ENCODE peak calls at places on chromosomes 1 and 21, in nine cellular contexts. V is stimulated activated CD8-positive, alpha-beta memory T cell treated with anti-CD3 and anti-CD28 coated beads, Interleukin-12 subunit alpha, Interleukin-12 subunit beta, amount 100 ng/mL, for 1 hour; I is activated CD8-positive, alpha-beta memory T cell treated with anti-CD3 and anti-CD28 coated beads for 4 hours; C is activated CD4-positive, alpha-beta T cell treated with anti-CD3 and anti-CD28 coated beads for 24 hours; F is renal cortical epithelial cell; Q is dermis blood vessel endothelial cell; L is T-helper 9 cell; Y is NCI-H1105; H is GM23248. W is an unnamed sample.

GRCh38 chr1:50832167-50832566 is 127.9 kb downstream of the FAF1 start:
- DNase-seq in V (no peak), I (no peak), C (no peak), F (no peak), Q (no peak), L (no peak), Y (no peak), H (no peak), W (no peak)

GRCh38 chr21:45295576-45296365 is 8.1 kb upstream of the POFUT2 start:
- DNase-seq in V (no peak), I (no peak), C (no peak), F (no peak), Q (no peak), L (no peak), Y (no peak), H (peak), W (peak)

GRCh38 chr1:200923607-200924006 is 28.9 kb downstream of the INAVA start:
- DNase-seq in V (no peak), I (no peak), C (no peak), F (no peak), Q (no peak), L (no peak), Y (no peak), H (peak), W (peak)

GRCh38 chr1:35885961-35886558 is 3.1 kb downstream of the AGO1 start:
- DNase-seq in V (no peak), I (no peak), C (no peak), F (no peak), Q (no peak), L (no peak), Y (no peak), H (no peak), W (no peak)

GRCh38 chr1:6587261-6588005 is 7.6 kb downstream of the ZBTB48 start:
- DNase-seq in V (no peak), I (no peak), C (no peak), F (no peak), Q (no peak), L (no peak), Y (peak), H (peak), W (no peak)

GRCh38 chr1:31573261-31573660 is 3.1 kb upstream of the TINAGL1 start:
- DNase-seq in V (no peak), I (no peak), C (no peak), F (no peak), Q (no peak), L (no peak), Y (no peak), H (no peak), W (no peak)

GRCh38 chr1:170831276-170831675 is 104.1 kb upstream of the MROH9 start:
- DNase-seq in V (no peak), I (no peak), C (no peak), F (no peak), Q (no peak), L (no peak), Y (no peak), H (no peak), W (no peak)

GRCh38 chr1:22038036-22038435 is 14.5 kb upstream of the CDC42 start:
- DNase-seq in V (no peak), I (no peak), C (no peak), F (no peak), Q (no peak), L (no peak), Y (no peak), H (peak), W (no peak)

GRCh38 chr1:214044438-214045214 is 56.9 kb downstream of the PROX1 start:
- DNase-seq in V (no peak), I (no peak), C (no peak), F (peak), Q (no peak), L (no peak), Y (peak), H (no peak), W (no peak)

GRCh38 chr21:15034126-15034848 is 30.5 kb downstream of the NRIP1 start:
- DNase-seq in V (no peak), I (no peak), C (no peak), F (peak), Q (peak), L (no peak), Y (no peak), H (peak), W (peak)

GRCh38 chr1:181077576-181078242 is 10.8 kb upstream of the IER5 start:
- DNase-seq in V (no peak), I (no peak), C (no peak), F (no peak), Q (peak), L (no peak), Y (no peak), H (no peak), W (peak)

GRCh38 chr1:206635080-206635982 is at the start of gene DYRK3:
- DNase-seq in V (peak), I (peak), C (peak), F (peak), Q (peak), L (peak), Y (peak), H (peak), W (peak)

GRCh38 chr1:9009438-9010366 is 16.5 kb downstream of the SLC2A7 start:
- DNase-seq in V (no peak), I (no peak), C (peak), F (no peak), Q (peak), L (no peak), Y (no peak), H (peak), W (peak)

GRCh38 chr1:151294748-151295462 is 12.8 kb downstream of the ZNF687 start:
- DNase-seq in V (no peak), I (no peak), C (no peak), F (no peak), Q (no peak), L (no peak), Y (no peak), H (no peak), W (no peak)

GRCh38 chr1:83998205-83998598 is 730 bp downstream of the TTLL7 start:
- DNase-seq in V (no peak), I (no peak), C (no peak), F (peak), Q (no peak), L (no peak), Y (no peak), H (no peak), W (no peak)

GRCh38 chr21:17693801-17694200 is 81.1 kb upstream of the BTG3 start:
- DNase-seq in V (no peak), I (no peak), C (no peak), F (no peak), Q (no peak), L (no peak), Y (no peak), H (no peak), W (no peak)

GRCh38 chr1:72547412-72547811 is 265.1 kb upstream of the NEGR1 start:
- DNase-seq in V (no peak), I (no peak), C (no peak), F (no peak), Q (no peak), L (no peak), Y (no peak), H (peak), W (no peak)

GRCh38 chr1:107536266-107536665 is 395.4 kb downstream of the NTNG1 start:
- DNase-seq in V (no peak), I (no peak), C (no peak), F (no peak), Q (no peak), L (no peak), Y (peak), H (peak), W (no peak)

GRCh38 chr1:245986404-245987221 is 520.5 kb downstream of the SMYD3 start:
- DNase-seq in V (no peak), I (no peak), C (no peak), F (peak), Q (peak), L (no peak), Y (no peak), H (peak), W (peak)

GRCh38 chr1:206829282-206829681 is 36.1 kb upstream of the IL20 start:
- DNase-seq in V (no peak), I (no peak), C (no peak), F (no peak), Q (no peak), L (no peak), Y (no peak), H (no peak), W (no peak)

GRCh38 chr1:23473037-23473800 is 10.8 kb downstream of the ASAP3 start:
- DNase-seq in V (no peak), I (no peak), C (no peak), F (peak), Q (no peak), L (no peak), Y (no peak), H (peak), W (peak)

W was measured in GM03348.